ENCODE peak calls at places on chromosome 12, in five cellular contexts. H, Q, T, F and U are unnamed samples.
A peak's percentile ranks its signal among the peaks of the same experiment; 100 is the strongest.

GRCh38 chr12:11882301-11883019 is 188.3 kb upstream of the BCL2L14 start:
- DNase-seq in T (no peak), H (no peak), Q (no peak), F (no peak), U (no peak)

GRCh38 chr12:98894412-98895085 is 249.5 kb downstream of the APAF1 start:
- DNase-seq in Q (peak; percentile 10), F (no peak), T (no peak), H (no peak), U (no peak)

GRCh38 chr12:106956048-106956935 is 585 bp downstream of the TMEM263 start:
- DNase-seq in T (peak; percentile 88), H (peak; percentile 87), F (no peak), Q (peak; percentile 74), U (peak; percentile 45)

GRCh38 chr12:79837575-79837974 is 97.3 kb downstream of the PPP1R12A start:
- DNase-seq in H (no peak), T (no peak), F (no peak), Q (no peak), U (no peak)

GRCh38 chr12:607541-608001 is 55.7 kb downstream of the NINJ2 start:
- DNase-seq in H (no peak), F (no peak), Q (no peak), T (no peak), U (no peak)

GRCh38 chr12:54416908-54417603 is 2.0 kb downstream of the ITGA5 start:
- DNase-seq in F (no peak), H (no peak), T (no peak), Q (no peak), U (no peak)

GRCh38 chr12:132373967-132374820 is 44.8 kb upstream of the GALNT9 start:
- DNase-seq in H (no peak), T (no peak), Q (no peak), F (no peak), U (no peak)

GRCh38 chr12:34400986-34401658 is 378.8 kb downstream of the ALG10 start:
- DNase-seq in Q (peak; percentile 0), H (no peak), T (no peak), F (no peak), U (no peak)

GRCh38 chr12:93164103-93164880 is 213.4 kb upstream of the NUDT4 start:
- DNase-seq in Q (no peak), F (no peak), H (peak; percentile 40), T (peak; percentile 41), U (no peak)

GRCh38 chr12:98146043-98146442 is 369.3 kb upstream of the TMPO start:
- DNase-seq in H (no peak), Q (no peak), F (no peak), T (no peak), U (no peak)

GRCh38 chr12:6883683-6884082 is 10.6 kb upstream of the SPSB2 start:
- DNase-seq in T (no peak), Q (no peak), F (no peak), H (no peak), U (no peak)

GRCh38 chr12:102811125-102811737 is 105.8 kb downstream of the PAH start:
- DNase-seq in T (no peak), H (peak; percentile 18), F (no peak), Q (peak; percentile 22), U (no peak)

GRCh38 chr12:80178846-80179245 is 79.5 kb downstream of the OTOGL start:
- DNase-seq in Q (peak; percentile 20), T (no peak), H (no peak), F (no peak), U (no peak)

GRCh38 chr12:12722351-12723146 is 5.4 kb downstream of the CDKN1B start:
- DNase-seq in F (no peak), H (no peak), T (no peak), Q (no peak), U (no peak)

GRCh38 chr12:88084210-88084609 is 55.0 kb upstream of the C12orf50 start:
- DNase-seq in Q (no peak), F (no peak), T (no peak), H (no peak), U (no peak)

GRCh38 chr12:57173089-57173488 is 25.7 kb upstream of the LRP1-AS start:
- DNase-seq in F (no peak), H (peak; percentile 51), T (no peak), Q (peak; percentile 41), U (no peak)

GRCh38 chr12:52417742-52418141 is 11.6 kb upstream of the KRT82 start:
- DNase-seq in Q (no peak), F (no peak), H (no peak), T (no peak), U (no peak)

GRCh38 chr12:50390284-50390683 is 6.1 kb downstream of the FAM186A start:
- DNase-seq in H (peak; percentile 61), Q (no peak), T (peak; percentile 84), F (no peak), U (no peak)

GRCh38 chr12:76449572-76449971 is 101.4 kb upstream of the BBS10 start:
- DNase-seq in H (no peak), T (peak; percentile 32), F (no peak), Q (no peak), U (no peak)

GRCh38 chr12:42767998-42768397 is 178.5 kb upstream of the PRICKLE1 start:
- DNase-seq in F (no peak), H (no peak), T (no peak), Q (no peak), U (no peak)

GRCh38 chr12:126369487-126370463 is 1304.5 kb downstream of the AACS start:
- DNase-seq in Q (no peak), F (no peak), H (no peak), T (peak; percentile 44), U (no peak)